ENCODE peak calls at places on chromosomes 6 and 20, in five cellular contexts. O is GM18507, Q is astrocyte of the hippocampus, Z is colonic mucosa, P is NCI-H1092. W is an unnamed sample.

GRCh38 chr6:10465633-10466499 is 51.0 kb upstream of the TFAP2A start:
- DNase-seq in O (no peak), Q (peak), Z (peak), P (peak), W (no peak)

GRCh38 chr20:58583141-58583540 is 67.9 kb upstream of the APCDD1L start:
- DNase-seq in O (no peak), Q (no peak), Z (no peak), P (no peak), W (no peak)

GRCh38 chr6:98839788-98840361 is 5.5 kb downstream of the POU3F2 start:
- DNase-seq in O (no peak), Q (peak), Z (no peak), P (peak), W (no peak)

GRCh38 chr6:156697224-156697623 is 80.0 kb upstream of the ARID1B start:
- DNase-seq in O (no peak), Q (no peak), Z (no peak), P (no peak), W (no peak)

GRCh38 chr6:120826253-120826652 is 508.0 kb downstream of the TBC1D32 start:
- DNase-seq in O (no peak), Q (peak), Z (peak), P (no peak), W (peak)

GRCh38 chr6:1851681-1852456 is 242.2 kb downstream of the FOXC1 start:
- DNase-seq in O (no peak), Q (no peak), Z (no peak), P (no peak), W (no peak)

GRCh38 chr20:4873396-4873795 is 127.9 kb downstream of the SLC23A2 start:
- DNase-seq in O (no peak), Q (peak), Z (no peak), P (no peak), W (no peak)

GRCh38 chr20:35171753-35172433 is at the start of gene PROCR:
- DNase-seq in O (no peak), Q (peak), Z (peak), P (no peak), W (no peak)

GRCh38 chr20:33933469-33933909 is 60.2 kb upstream of the RALY start:
- DNase-seq in O (peak), Q (no peak), Z (peak), P (peak), W (peak)

GRCh38 chr6:7311171-7311570 is 1.8 kb downstream of the SSR1 start:
- DNase-seq in O (no peak), Q (no peak), Z (no peak), P (no peak), W (no peak)

GRCh38 chr6:44311304-44311703 is 1.8 kb downstream of the AARS2 start:
- DNase-seq in O (no peak), Q (no peak), Z (no peak), P (no peak), W (no peak)

GRCh38 chr6:43570876-43571441 is 4.9 kb downstream of the XPO5 start:
- DNase-seq in O (no peak), Q (peak), Z (no peak), P (no peak), W (no peak)

GRCh38 chr20:64146936-64147451 is 17.3 kb upstream of the MYT1 start:
- DNase-seq in O (no peak), Q (no peak), Z (no peak), P (no peak), W (no peak)

GRCh38 chr6:148629910-148630470 is 116.8 kb upstream of the UST start:
- DNase-seq in O (no peak), Q (no peak), Z (no peak), P (no peak), W (no peak)

GRCh38 chr6:51029576-51029975 is 210.9 kb downstream of the TFAP2B start:
- DNase-seq in O (no peak), Q (no peak), Z (no peak), P (no peak), W (no peak)